ENCODE peak calls at places on chromosomes 6 and 20, in ten cellular contexts. One of them, this sample, is unnamed.

GRCh38 chr6:9766240-9766915 is 648.5 kb downstream of the TFAP2A start:
- DNase-seq in upper lobe of left lung: no peak
- DNase-seq in ovary: no peak
- DNase-seq in IMR-90: peak; percentile 86
- DNase-seq in body of pancreas: no peak
- DNase-seq in uterus: no peak
- DNase-seq in GM12878: peak; percentile 12
- DNase-seq in HCT116: peak; percentile 10
- DNase-seq in adrenal gland: no peak
- DNase-seq in HepG2: no peak
- DNase-seq in this sample: no peak

GRCh38 chr20:46358336-46359058 is 47.9 kb downstream of the ELMO2 start:
- DNase-seq in IMR-90: no peak
- DNase-seq in HCT116: no peak
- DNase-seq in adrenal gland: peak; percentile 63
- DNase-seq in ovary: no peak
- DNase-seq in upper lobe of left lung: no peak
- DNase-seq in uterus: no peak
- DNase-seq in HepG2: no peak
- DNase-seq in body of pancreas: no peak
- DNase-seq in GM12878: no peak
- DNase-seq in this sample: no peak

GRCh38 chr20:57907131-57908083 is 197.6 kb upstream of the PMEPA1 start:
- DNase-seq in GM12878: no peak
- DNase-seq in uterus: no peak
- DNase-seq in IMR-90: no peak
- DNase-seq in body of pancreas: no peak
- DNase-seq in upper lobe of left lung: no peak
- DNase-seq in adrenal gland: no peak
- DNase-seq in ovary: peak; percentile 37
- DNase-seq in HepG2: no peak
- DNase-seq in HCT116: no peak
- DNase-seq in this sample: no peak

GRCh38 chr20:3777726-3778629 is 3.3 kb downstream of the SPEF1 start:
- DNase-seq in adrenal gland: peak; percentile 64
- DNase-seq in ovary: peak; percentile 72
- DNase-seq in body of pancreas: peak; percentile 59
- DNase-seq in HepG2: no peak
- DNase-seq in HCT116: no peak
- DNase-seq in GM12878: no peak
- DNase-seq in uterus: peak; percentile 75
- DNase-seq in upper lobe of left lung: peak; percentile 82
- DNase-seq in IMR-90: no peak
- DNase-seq in this sample: peak; percentile 69

GRCh38 chr6:163998496-163998895 is 584.0 kb downstream of the QKI start:
- DNase-seq in ovary: no peak
- DNase-seq in uterus: no peak
- DNase-seq in body of pancreas: no peak
- DNase-seq in upper lobe of left lung: no peak
- DNase-seq in adrenal gland: no peak
- DNase-seq in HCT116: no peak
- DNase-seq in HepG2: no peak
- DNase-seq in IMR-90: no peak
- DNase-seq in GM12878: no peak
- DNase-seq in this sample: no peak

GRCh38 chr6:117992856-117993255 is 85.8 kb downstream of the SLC35F1 start:
- DNase-seq in HCT116: no peak
- DNase-seq in adrenal gland: no peak
- DNase-seq in uterus: no peak
- DNase-seq in HepG2: no peak
- DNase-seq in upper lobe of left lung: no peak
- DNase-seq in IMR-90: no peak
- DNase-seq in ovary: no peak
- DNase-seq in body of pancreas: no peak
- DNase-seq in GM12878: no peak
- DNase-seq in this sample: no peak

GRCh38 chr6:167930300-167930699 is 67.2 kb upstream of the KIF25 start:
- DNase-seq in adrenal gland: peak; percentile 75
- DNase-seq in ovary: no peak
- DNase-seq in upper lobe of left lung: no peak
- DNase-seq in uterus: no peak
- DNase-seq in HepG2: peak; percentile 24
- DNase-seq in HCT116: no peak
- DNase-seq in IMR-90: peak; percentile 53
- DNase-seq in body of pancreas: no peak
- DNase-seq in GM12878: no peak
- DNase-seq in this sample: no peak

GRCh38 chr6:35833534-35833933 is 28.4 kb downstream of the LHFPL5 start:
- DNase-seq in adrenal gland: no peak
- DNase-seq in GM12878: no peak
- DNase-seq in uterus: no peak
- DNase-seq in upper lobe of left lung: peak; percentile 21
- DNase-seq in HepG2: peak; percentile 24
- DNase-seq in IMR-90: peak; percentile 55
- DNase-seq in ovary: no peak
- DNase-seq in HCT116: no peak
- DNase-seq in body of pancreas: no peak
- DNase-seq in this sample: no peak

DNA sequence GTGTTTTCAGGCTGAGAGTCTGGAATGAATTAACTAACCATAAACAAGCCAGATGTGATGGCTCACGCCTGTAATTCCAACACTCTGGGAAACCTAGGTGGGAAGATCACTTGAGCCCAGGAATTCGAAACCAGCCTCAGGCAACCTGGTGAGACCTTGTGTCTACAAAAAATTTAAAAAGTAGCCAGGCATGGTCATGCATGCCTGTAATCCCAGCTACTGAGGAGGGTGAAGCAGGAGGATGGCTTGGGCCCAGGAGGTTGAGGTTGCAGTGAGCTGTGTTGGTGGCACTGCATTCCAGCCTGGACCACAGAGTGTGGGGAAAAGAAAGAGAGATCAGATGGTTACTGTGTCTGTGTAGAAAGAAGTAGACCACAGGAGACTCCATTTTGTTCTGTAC is 37.9 kb downstream of the DEK start:
- DNase-seq in adrenal gland: no peak
- DNase-seq in GM12878: no peak
- DNase-seq in HepG2: no peak
- DNase-seq in IMR-90: peak; percentile 64
- DNase-seq in upper lobe of left lung: no peak
- DNase-seq in uterus: no peak
- DNase-seq in ovary: no peak
- DNase-seq in body of pancreas: no peak
- DNase-seq in HCT116: no peak
- DNase-seq in this sample: no peak
- H3K27ac ChIP-seq in adrenal gland: no peak overlapping the region
- H3K27ac ChIP-seq in GM12878: no peak overlapping the region
- H3K27ac ChIP-seq in HepG2: no peak overlapping the region
- H3K27ac ChIP-seq in IMR-90: peak overlapping the region; percentile 56
- H3K27ac ChIP-seq in upper lobe of left lung: no peak overlapping the region
- H3K27ac ChIP-seq in uterus: no peak overlapping the region
- H3K27ac ChIP-seq in ovary: no peak overlapping the region
- H3K27ac ChIP-seq in body of pancreas: no peak overlapping the region
- H3K27ac ChIP-seq in HCT116: no peak overlapping the region
- H3K27ac ChIP-seq in this sample: no peak overlapping the region

GRCh38 chr6:52554684-52555280 is 22.1 kb downstream of the TRAM2 start:
- DNase-seq in HCT116: no peak
- DNase-seq in adrenal gland: no peak
- DNase-seq in ovary: no peak
- DNase-seq in body of pancreas: no peak
- DNase-seq in uterus: no peak
- DNase-seq in IMR-90: no peak
- DNase-seq in upper lobe of left lung: no peak
- DNase-seq in GM12878: no peak
- DNase-seq in HepG2: no peak
- DNase-seq in this sample: no peak

GRCh38 chr6:52555531-52556228 is 21.2 kb downstream of the TRAM2 start:
- DNase-seq in body of pancreas: no peak
- DNase-seq in upper lobe of left lung: no peak
- DNase-seq in HCT116: no peak
- DNase-seq in ovary: no peak
- DNase-seq in adrenal gland: no peak
- DNase-seq in GM12878: no peak
- DNase-seq in IMR-90: peak; percentile 69
- DNase-seq in HepG2: no peak
- DNase-seq in uterus: no peak
- DNase-seq in this sample: no peak

GRCh38 chr6:52560462-52560861 is 16.4 kb downstream of the TRAM2 start:
- DNase-seq in HCT116: no peak
- DNase-seq in HepG2: no peak
- DNase-seq in adrenal gland: no peak
- DNase-seq in GM12878: no peak
- DNase-seq in ovary: no peak
- DNase-seq in uterus: no peak
- DNase-seq in body of pancreas: no peak
- DNase-seq in IMR-90: no peak
- DNase-seq in upper lobe of left lung: no peak
- DNase-seq in this sample: no peak

GRCh38 chr6:52557389-52558265 is 19.2 kb downstream of the TRAM2 start:
- DNase-seq in adrenal gland: no peak
- DNase-seq in HepG2: no peak
- DNase-seq in GM12878: no peak
- DNase-seq in HCT116: no peak
- DNase-seq in IMR-90: peak; percentile 71
- DNase-seq in ovary: no peak
- DNase-seq in uterus: no peak
- DNase-seq in body of pancreas: no peak
- DNase-seq in upper lobe of left lung: no peak
- DNase-seq in this sample: no peak

DNA sequence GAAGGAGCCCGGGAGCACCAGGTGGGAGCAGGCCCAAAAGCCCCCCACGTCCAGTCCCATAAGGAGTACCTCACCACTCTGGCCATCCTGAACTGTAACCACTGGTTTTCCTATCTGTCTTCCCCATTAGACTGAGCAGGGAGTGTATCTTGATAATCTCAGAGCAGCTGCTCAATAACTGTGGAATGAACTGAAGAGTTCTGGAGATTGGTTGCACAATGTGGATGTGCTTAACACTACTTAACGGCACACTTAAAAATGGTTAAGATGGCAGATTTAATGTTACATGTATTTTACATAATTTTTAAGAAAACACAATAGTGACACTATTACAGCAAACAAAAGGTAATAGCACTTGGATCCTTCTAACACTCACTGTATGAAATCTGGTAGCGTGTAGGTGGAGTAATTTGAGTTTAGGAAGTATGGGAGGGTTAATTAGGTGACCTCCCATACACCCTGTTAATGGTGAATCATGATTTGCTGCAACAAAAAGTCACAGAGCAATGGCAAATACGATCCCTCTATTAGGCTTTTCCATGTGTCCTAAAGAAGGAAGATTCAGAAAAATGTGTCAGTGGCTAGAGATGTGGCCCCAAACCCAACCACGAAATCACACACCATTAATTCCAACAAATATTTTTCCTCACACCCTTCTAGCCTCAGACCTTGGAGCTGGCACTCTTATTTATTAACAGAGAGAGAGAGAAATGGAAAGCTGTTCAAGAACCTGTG is 18.4 kb downstream of the TRAM2 start:
- DNase-seq in GM12878: no peak
- DNase-seq in body of pancreas: no peak
- DNase-seq in IMR-90: no peak
- DNase-seq in HCT116: no peak
- DNase-seq in uterus: no peak
- DNase-seq in ovary: no peak
- DNase-seq in upper lobe of left lung: no peak
- DNase-seq in HepG2: no peak
- DNase-seq in adrenal gland: no peak
- DNase-seq in this sample: no peak
- H3K4me1 ChIP-seq in GM12878: no peaks in the 10 kb centered on the region
- H3K4me1 ChIP-seq in body of pancreas: peaks cover 10% of the 10 kb centered on the region
- H3K4me1 ChIP-seq in IMR-90: peaks cover 38% of the 10 kb centered on the region
- H3K4me1 ChIP-seq in HCT116: no peaks in the 10 kb centered on the region
- H3K4me1 ChIP-seq in uterus: no peaks in the 10 kb centered on the region
- H3K4me1 ChIP-seq in ovary: peaks cover 13% of the 10 kb centered on the region
- H3K4me1 ChIP-seq in upper lobe of left lung: peaks cover 25% of the 10 kb centered on the region
- H3K4me1 ChIP-seq in HepG2: peaks cover 56% of the 10 kb centered on the region
- H3K4me1 ChIP-seq in adrenal gland: peaks cover 9% of the 10 kb centered on the region
- H3K4me1 ChIP-seq in this sample: no peaks in the 10 kb centered on the region

GRCh38 chr6:33745558-33745957 is 1.1 kb downstream of the IP6K3 start:
- DNase-seq in adrenal gland: no peak
- DNase-seq in HCT116: no peak
- DNase-seq in upper lobe of left lung: no peak
- DNase-seq in IMR-90: peak; percentile 51
- DNase-seq in HepG2: peak; percentile 45
- DNase-seq in uterus: no peak
- DNase-seq in body of pancreas: no peak
- DNase-seq in ovary: no peak
- DNase-seq in GM12878: no peak
- DNase-seq in this sample: no peak
- TF ChIP-seq POLR2A in adrenal gland: no peak
- TF ChIP-seq POLR2A in HCT116: no peak
- TF ChIP-seq POLR2A in upper lobe of left lung: no peak
- TF ChIP-seq POLR2A in IMR-90: no peak
- TF ChIP-seq POLR2A in HepG2: no peak
- TF ChIP-seq POLR2A in uterus: no peak
- TF ChIP-seq POLR2A in body of pancreas: no peak
- TF ChIP-seq POLR2A in ovary: no peak
- TF ChIP-seq POLR2A in GM12878: no peak
- TF ChIP-seq POLR2A in this sample: no peak

GRCh38 chr6:170230520-170231390 is 60.1 kb downstream of the DLL1 start:
- DNase-seq in uterus: no peak
- DNase-seq in upper lobe of left lung: no peak
- DNase-seq in GM12878: no peak
- DNase-seq in IMR-90: no peak
- DNase-seq in ovary: no peak
- DNase-seq in HCT116: no peak
- DNase-seq in HepG2: no peak
- DNase-seq in body of pancreas: peak; percentile 6
- DNase-seq in adrenal gland: peak; percentile 1
- DNase-seq in this sample: no peak

GRCh38 chr6:170229851-170230519 is 60.9 kb downstream of the DLL1 start:
- DNase-seq in GM12878: no peak
- DNase-seq in HCT116: no peak
- DNase-seq in adrenal gland: peak; percentile 9
- DNase-seq in upper lobe of left lung: peak; percentile 29
- DNase-seq in IMR-90: no peak
- DNase-seq in HepG2: no peak
- DNase-seq in body of pancreas: no peak
- DNase-seq in uterus: no peak
- DNase-seq in ovary: no peak
- DNase-seq in this sample: no peak

GRCh38 chr6:170233304-170234205 is 57.3 kb downstream of the DLL1 start:
- DNase-seq in body of pancreas: peak; percentile 9
- DNase-seq in ovary: no peak
- DNase-seq in adrenal gland: no peak
- DNase-seq in HCT116: no peak
- DNase-seq in IMR-90: no peak
- DNase-seq in HepG2: no peak
- DNase-seq in upper lobe of left lung: no peak
- DNase-seq in GM12878: no peak
- DNase-seq in uterus: no peak
- DNase-seq in this sample: no peak

GRCh38 chr6:170232186-170233002 is 58.5 kb downstream of the DLL1 start:
- DNase-seq in adrenal gland: no peak
- DNase-seq in upper lobe of left lung: no peak
- DNase-seq in body of pancreas: peak; percentile 9
- DNase-seq in HepG2: no peak
- DNase-seq in GM12878: no peak
- DNase-seq in IMR-90: peak; percentile 62
- DNase-seq in uterus: no peak
- DNase-seq in HCT116: no peak
- DNase-seq in ovary: no peak
- DNase-seq in this sample: no peak

DNA sequence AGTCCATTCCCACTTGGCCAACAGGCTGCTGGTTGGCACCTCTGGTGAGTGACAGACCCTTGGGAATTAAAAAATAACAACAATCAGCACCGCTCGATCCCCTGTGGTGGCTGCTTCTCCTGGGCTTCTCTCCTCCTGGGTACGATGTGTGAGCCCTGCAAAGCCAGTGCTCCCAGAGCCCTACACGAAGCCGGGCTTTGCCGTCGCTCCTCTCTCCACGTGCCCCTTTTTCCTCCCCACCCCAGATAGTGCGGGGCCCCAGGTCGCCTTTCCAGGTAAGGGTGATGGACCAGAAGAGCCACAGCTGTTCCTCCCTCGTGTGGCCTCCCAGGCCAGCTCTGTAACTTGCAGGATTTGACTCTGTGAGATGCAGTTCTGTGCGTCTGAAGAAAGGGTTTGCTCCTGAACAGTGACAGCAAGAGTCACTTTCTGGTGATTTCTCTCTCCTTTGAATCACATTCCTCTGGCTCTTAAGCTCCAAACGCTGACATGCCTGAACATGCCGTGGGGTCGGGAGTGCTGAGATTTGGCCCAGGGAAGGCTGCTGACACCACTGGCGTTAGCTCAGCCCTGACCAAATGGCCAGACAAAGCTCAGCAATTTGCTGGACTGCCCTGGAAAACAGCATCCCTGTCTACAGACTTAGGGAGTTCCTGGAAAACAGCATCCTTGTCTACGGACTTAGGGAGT is 59.2 kb downstream of the DLL1 start:
- DNase-seq in upper lobe of left lung: no peak
- DNase-seq in IMR-90: peak; percentile 6
- DNase-seq in ovary: no peak
- DNase-seq in HCT116: no peak
- DNase-seq in GM12878: no peak
- DNase-seq in uterus: peak; percentile 34
- DNase-seq in body of pancreas: peak; percentile 7
- DNase-seq in adrenal gland: peak; percentile 6
- DNase-seq in HepG2: no peak
- DNase-seq in this sample: no peak
- H3K27ac ChIP-seq in upper lobe of left lung: no peak overlapping the region
- H3K27ac ChIP-seq in IMR-90: peak overlapping the region; percentile 37
- H3K27ac ChIP-seq in ovary: no peak overlapping the region
- H3K27ac ChIP-seq in HCT116: no peak overlapping the region
- H3K27ac ChIP-seq in GM12878: no peak overlapping the region
- H3K27ac ChIP-seq in uterus: no peak overlapping the region
- H3K27ac ChIP-seq in body of pancreas: no peak overlapping the region
- H3K27ac ChIP-seq in adrenal gland: no peak overlapping the region
- H3K27ac ChIP-seq in HepG2: no peak overlapping the region
- H3K27ac ChIP-seq in this sample: no peak overlapping the region